ENCODE peak calls at places on chromosome 12, in seven cellular contexts. O is HFF-Myc; M is esophagus squamous epithelium; L is astrocyte of the spinal cord; N is CD4-positive, alpha-beta T cell; I is HFFc6; G is A549. F is an unnamed sample.

GRCh38 chr12:119791453-119791852 is 85.7 kb downstream of the CIT start:
- DNase-seq in O (no peak), M (no peak), L (no peak), N (no peak), I (no peak), G (no peak), F (no peak)

GRCh38 chr12:132238487-132239248 is 90.7 kb downstream of the GALNT9 start:
- DNase-seq in O (no peak), M (no peak), L (no peak), N (no peak), I (no peak), G (no peak), F (no peak)

GRCh38 chr12:75087656-75088055 is 122.0 kb downstream of the KCNC2 start:
- DNase-seq in O (no peak), M (no peak), L (no peak), N (no peak), I (peak), G (no peak), F (no peak)

GRCh38 chr12:34206061-34206785 is 183.9 kb downstream of the ALG10 start:
- DNase-seq in O (no peak), M (no peak), L (no peak), N (no peak), I (no peak), G (no peak), F (no peak)

GRCh38 chr12:63857771-63858670 is 13.5 kb downstream of the SRGAP1 start:
- DNase-seq in O (no peak), M (no peak), L (peak), N (no peak), I (no peak), G (no peak), F (no peak)

GRCh38 chr12:100591979-100592378 is 18.5 kb downstream of the GAS2L3 start:
- DNase-seq in O (no peak), M (no peak), L (no peak), N (no peak), I (no peak), G (no peak), F (no peak)

GRCh38 chr12:31896514-31897039 is 62.6 kb upstream of the RESF1 start:
- DNase-seq in O (peak), M (peak), L (peak), N (peak), I (no peak), G (no peak), F (no peak)

GRCh38 chr12:45217846-45218245 is 2.0 kb downstream of the ANO6 start:
- DNase-seq in O (no peak), M (no peak), L (peak), N (no peak), I (no peak), G (no peak), F (no peak)

GRCh38 chr12:7989827-7990491 is 42.6 kb upstream of the FOXJ2 start:
- DNase-seq in O (no peak), M (peak), L (no peak), N (peak), I (no peak), G (no peak), F (no peak)

GRCh38 chr12:117501066-117501465 is 139.6 kb upstream of the NOS1 start:
- DNase-seq in O (no peak), M (no peak), L (no peak), N (no peak), I (no peak), G (no peak), F (no peak)

GRCh38 chr12:9364224-9365176 is 156.3 kb upstream of the PZP start:
- DNase-seq in O (no peak), M (no peak), L (peak), N (no peak), I (peak), G (no peak), F (peak)

GRCh38 chr12:30440826-30441602 is 254.7 kb downstream of the IPO8 start:
- DNase-seq in O (no peak), M (no peak), L (no peak), N (no peak), I (no peak), G (peak), F (no peak)

GRCh38 chr12:64729909-64730584 is 29.2 kb downstream of the GNS start:
- DNase-seq in O (no peak), M (no peak), L (no peak), N (no peak), I (no peak), G (no peak), F (no peak)

GRCh38 chr12:112347521-112347920 is 34.7 kb downstream of the HECTD4 start:
- DNase-seq in O (peak), M (no peak), L (peak), N (no peak), I (peak), G (no peak), F (no peak)

GRCh38 chr12:97760601-97761000 is 298.0 kb downstream of the RMST start:
- DNase-seq in O (no peak), M (no peak), L (no peak), N (no peak), I (no peak), G (no peak), F (no peak)

GRCh38 chr12:53221203-53222076 is 10.6 kb downstream of the RARG start:
- DNase-seq in O (no peak), M (no peak), L (peak), N (peak), I (no peak), G (peak), F (no peak)

GRCh38 chr12:100993916-100994315 is 199.3 kb downstream of the ANO4 start:
- DNase-seq in O (no peak), M (no peak), L (no peak), N (no peak), I (no peak), G (no peak), F (no peak)

GRCh38 chr12:132622437-132623071 is 4.0 kb downstream of the P2RX2 start:
- DNase-seq in O (no peak), M (no peak), L (peak), N (no peak), I (peak), G (no peak), F (no peak)

GRCh38 chr12:75452675-75453330 is 27.8 kb upstream of the GLIPR1 start:
- DNase-seq in O (no peak), M (no peak), L (peak), N (no peak), I (peak), G (peak), F (no peak)

GRCh38 chr12:96347130-96347699 is 53.0 kb downstream of the CDK17 start:
- DNase-seq in O (no peak), M (no peak), L (no peak), N (no peak), I (no peak), G (no peak), F (no peak)

GRCh38 chr12:5988088-5988487 is 43.0 kb upstream of the ANO2 start:
- DNase-seq in O (no peak), M (no peak), L (no peak), N (no peak), I (no peak), G (no peak), F (no peak)

GRCh38 chr12:124030510-124030909 is 57.5 kb downstream of the ZNF664 start:
- DNase-seq in O (no peak), M (no peak), L (peak), N (no peak), I (peak), G (no peak), F (no peak)

GRCh38 chr12:47860279-47860841 is 40.7 kb upstream of the HDAC7 start:
- DNase-seq in O (no peak), M (no peak), L (no peak), N (no peak), I (no peak), G (no peak), F (no peak)

GRCh38 chr12:5101686-5102085 is 58.0 kb downstream of the KCNA5 start:
- DNase-seq in O (no peak), M (no peak), L (no peak), N (no peak), I (no peak), G (no peak), F (no peak)

GRCh38 chr12:12327802-12328201 is 22.2 kb downstream of the MANSC1 start:
- DNase-seq in O (peak), M (no peak), L (peak), N (no peak), I (peak), G (peak), F (no peak)

GRCh38 chr12:1338483-1339177 is 255.8 kb downstream of the FBXL14 start:
- DNase-seq in O (no peak), M (no peak), L (no peak), N (no peak), I (no peak), G (no peak), F (no peak)

GRCh38 chr12:57459750-57460400 is at the start of gene GLI1:
- DNase-seq in O (no peak), M (no peak), L (no peak), N (no peak), I (no peak), G (peak), F (no peak)

GRCh38 chr12:2876431-2877046 is 435 bp downstream of the FOXM1 start:
- DNase-seq in O (no peak), M (no peak), L (peak), N (no peak), I (peak), G (peak), F (no peak)

GRCh38 chr12:72264548-72265175 is 7.5 kb upstream of the TRHDE start:
- DNase-seq in O (no peak), M (no peak), L (peak), N (no peak), I (no peak), G (no peak), F (no peak)

DNA sequence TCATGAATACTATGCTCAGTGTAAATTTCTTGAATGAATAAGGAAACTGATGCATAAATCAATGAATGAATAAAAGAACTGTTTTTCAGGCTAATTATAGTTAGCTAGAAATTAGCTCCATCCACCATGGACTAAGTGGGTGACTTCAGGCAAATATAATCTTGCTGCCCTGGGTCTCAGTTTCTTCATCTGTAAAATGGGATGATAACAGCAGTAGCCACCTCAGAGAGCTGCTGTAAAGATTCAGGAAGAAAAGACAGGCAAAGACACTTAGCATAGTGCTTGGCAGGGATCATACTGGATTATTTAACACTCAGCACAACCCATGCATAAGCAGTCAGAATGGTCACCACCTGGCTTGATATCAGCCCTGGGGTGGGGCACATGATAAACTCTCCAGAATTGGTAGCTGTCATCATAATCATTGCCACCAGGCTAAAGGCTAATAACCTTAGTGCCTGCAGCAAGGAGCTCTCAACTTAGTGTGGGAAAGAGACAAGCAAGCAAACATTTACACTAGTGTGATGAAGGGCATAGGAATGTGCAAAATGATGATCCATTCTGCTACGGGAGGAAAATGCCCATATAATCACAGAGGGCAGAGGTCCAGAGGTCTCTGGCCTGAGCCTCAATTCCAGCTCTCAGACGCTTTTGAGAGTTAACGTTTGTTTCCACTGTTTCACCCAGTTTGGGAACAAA is 234.7 kb upstream of the TBX3 start:
- DNase-seq in O (no peak), M (no peak), L (peak), N (no peak), I (peak), G (peak), F (no peak)
- TF ChIP-seq CTCF in O (no peak), M (no peak), L (no peak), N (no peak), I (peak), G (no peak), F (no peak)

DNA sequence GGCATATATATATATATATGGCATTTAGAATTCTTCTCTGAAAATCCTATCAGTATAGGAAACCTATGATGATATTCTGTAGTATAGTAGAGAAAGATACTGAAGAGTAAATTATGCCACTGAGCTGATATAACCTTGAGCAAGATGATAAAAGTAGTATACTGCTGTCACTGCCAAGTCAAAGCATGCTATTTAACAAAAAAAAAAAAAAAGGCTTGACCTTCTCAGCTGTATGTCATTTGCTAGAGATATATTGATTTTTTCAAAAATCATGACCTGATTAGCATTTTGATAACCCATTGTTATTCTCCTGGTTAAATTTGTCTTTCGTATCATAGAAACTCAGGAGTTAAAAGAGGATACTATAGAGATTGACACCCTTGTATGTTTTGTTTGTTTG is 299.4 kb downstream of the ADAMTS20 start:
- DNase-seq in O (no peak), M (no peak), L (no peak), N (no peak), I (no peak), G (no peak), F (no peak)
- TF ChIP-seq CTCF in O (no peak), M (no peak), L (no peak), N (no peak), I (no peak), G (no peak), F (no peak)

GRCh38 chr12:115398311-115398781 is 714.4 kb upstream of the TBX3 start:
- DNase-seq in O (no peak), M (no peak), L (no peak), N (no peak), I (peak), G (peak), F (no peak)
- TF ChIP-seq CTCF in O (no peak), M (no peak), L (no peak), N (no peak), I (peak), G (peak), F (peak)

DNA sequence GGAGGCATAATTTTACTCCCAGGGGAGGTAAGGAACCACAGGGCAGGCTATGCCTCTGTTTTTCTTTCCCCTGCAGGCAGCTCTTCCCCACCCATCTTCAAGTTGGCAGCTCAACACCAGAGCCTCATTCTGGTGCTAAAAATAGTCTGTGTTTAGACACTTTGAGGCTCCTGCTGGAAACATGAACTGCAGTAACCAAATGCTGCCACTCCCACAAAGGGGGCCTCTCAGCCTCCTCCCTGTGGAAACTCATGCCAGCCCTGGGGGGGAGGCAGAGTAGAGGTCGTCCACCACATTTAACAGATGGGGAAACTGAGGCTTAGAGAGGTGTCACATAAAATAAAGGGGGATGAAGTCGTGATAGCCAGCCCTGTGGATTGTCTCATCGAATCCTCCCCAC is 61.4 kb downstream of the WSCD2 start:
- DNase-seq in O (no peak), M (no peak), L (no peak), N (no peak), I (no peak), G (no peak), F (no peak)
- TF ChIP-seq CTCF in O (no peak), M (no peak), L (no peak), N (no peak), I (no peak), G (no peak), F (no peak)

DNA sequence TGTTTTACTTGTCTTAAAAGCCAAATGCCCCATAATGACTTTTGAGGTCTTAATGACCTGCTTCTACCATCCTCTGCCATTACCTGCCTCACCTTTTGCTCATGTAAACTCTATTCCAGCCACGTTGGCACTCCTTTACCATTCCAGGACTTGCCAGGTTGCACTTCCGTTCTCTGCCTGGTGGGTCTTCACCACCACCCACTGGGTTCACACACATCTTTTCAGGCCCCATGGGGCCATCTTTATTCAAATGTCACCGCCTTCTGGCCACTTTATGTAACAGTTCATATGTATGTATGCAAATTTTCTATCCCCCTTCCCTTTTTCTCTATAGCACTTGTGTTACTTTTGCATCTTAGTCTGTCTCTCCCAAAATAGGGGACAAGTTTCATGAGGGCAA is 57.7 kb downstream of the ATP2A2 start:
- DNase-seq in O (no peak), M (no peak), L (no peak), N (no peak), I (no peak), G (peak), F (no peak)
- TF ChIP-seq CTCF in O (no peak), M (no peak), L (no peak), N (no peak), I (peak), G (peak), F (no peak)

GRCh38 chr12:122064780-122065588 is 13.6 kb upstream of the MLXIP start:
- DNase-seq in O (peak), M (no peak), L (peak), N (no peak), I (peak), G (no peak), F (peak)

GRCh38 chr12:122063691-122064033 is 14.9 kb upstream of the MLXIP start:
- DNase-seq in O (no peak), M (no peak), L (no peak), N (no peak), I (no peak), G (no peak), F (no peak)

GRCh38 chr12:122061253-122061652 is 17.3 kb upstream of the MLXIP start:
- DNase-seq in O (no peak), M (no peak), L (no peak), N (no peak), I (no peak), G (no peak), F (no peak)

GRCh38 chr12:122062832-122063690 is 15.5 kb upstream of the MLXIP start:
- DNase-seq in O (no peak), M (no peak), L (peak), N (no peak), I (peak), G (peak), F (no peak)

GRCh38 chr12:122064034-122064777 is 14.3 kb upstream of the MLXIP start:
- DNase-seq in O (peak), M (no peak), L (peak), N (no peak), I (peak), G (peak), F (peak)
- TF ChIP-seq CTCF in O (peak), M (no peak), L (peak), N (no peak), I (peak), G (peak), F (peak)

DNA sequence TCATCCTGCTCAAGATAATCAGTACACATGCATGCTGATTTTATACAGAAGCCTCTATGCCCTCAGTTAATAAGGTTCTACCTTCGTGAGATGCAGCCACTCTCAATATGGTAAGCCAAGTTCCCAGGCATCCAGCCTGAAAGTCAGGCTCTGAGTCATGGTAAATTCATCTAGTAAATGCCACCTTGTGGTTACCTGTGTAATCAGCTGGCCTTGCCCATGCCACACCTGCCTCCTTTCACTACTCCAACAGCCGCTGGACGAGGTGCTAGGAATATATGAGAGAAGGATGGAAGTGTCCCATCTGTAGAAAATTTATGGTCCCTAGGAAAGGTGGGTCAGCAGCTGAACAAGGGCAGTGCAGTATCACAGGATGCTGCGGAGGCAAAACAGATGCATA is 207.3 kb downstream of the SSPN start:
- DNase-seq in O (no peak), M (no peak), L (no peak), N (no peak), I (no peak), G (no peak), F (peak)
- TF ChIP-seq CTCF in O (no peak), M (no peak), L (peak), N (no peak), I (no peak), G (peak), F (peak)